ENCODE peak calls at places on chromosome 2, in seven cellular contexts. E, N, Q, X, M, D and Z are unnamed samples.

GRCh38 chr2:23602113-23602512 is 217.1 kb downstream of the KLHL29 start:
- DNase-seq in E (peak; percentile 53), N (no peak), Q (no peak), X (peak; percentile 82), M (no peak), D (no peak), Z (no peak)

GRCh38 chr2:219314804-219315468 is 5.7 kb upstream of the PTPRN start:
- DNase-seq in E (no peak), N (no peak), Q (no peak), X (peak; percentile 54), M (no peak), D (no peak), Z (no peak)

GRCh38 chr2:235011929-235012631 is 60.3 kb downstream of the SH3BP4 start:
- DNase-seq in E (peak; percentile 45), N (no peak), Q (no peak), X (no peak), M (peak; percentile 88), D (no peak), Z (no peak)

GRCh38 chr2:137924019-137924418 is 40.3 kb upstream of the HNMT start:
- DNase-seq in E (no peak), N (no peak), Q (no peak), X (no peak), M (no peak), D (no peak), Z (no peak)

GRCh38 chr2:9269695-9270365 is 63.2 kb downstream of the ASAP2 start:
- DNase-seq in E (no peak), N (no peak), Q (no peak), X (no peak), M (no peak), D (no peak), Z (no peak)

GRCh38 chr2:9174771-9175441 is 31.7 kb upstream of the ASAP2 start:
- DNase-seq in E (no peak), N (no peak), Q (no peak), X (peak; percentile 95), M (no peak), D (no peak), Z (no peak)

GRCh38 chr2:57376985-57377384 is 669.6 kb upstream of the VRK2 start:
- DNase-seq in E (no peak), N (no peak), Q (no peak), X (no peak), M (peak; percentile 19), D (no peak), Z (no peak)

GRCh38 chr2:232879618-232880494 is 9.8 kb downstream of the SNORC start:
- DNase-seq in E (peak; percentile 62), N (no peak), Q (no peak), X (no peak), M (no peak), D (no peak), Z (peak; percentile 51)

GRCh38 chr2:178298785-178299212 is 104.5 kb downstream of the OSBPL6 start:
- DNase-seq in E (no peak), N (no peak), Q (no peak), X (peak; percentile 62), M (no peak), D (no peak), Z (no peak)

GRCh38 chr2:138779451-138780440 is at the start of gene NXPH2:
- DNase-seq in E (peak; percentile 55), N (no peak), Q (peak; percentile 6), X (peak; percentile 21), M (peak; percentile 79), D (no peak), Z (no peak)

GRCh38 chr2:124024491-124025348 is at the start of gene CNTNAP5:
- DNase-seq in E (peak; percentile 73), N (peak; percentile 39), Q (peak; percentile 6), X (peak; percentile 21), M (peak; percentile 95), D (no peak), Z (peak; percentile 82)

GRCh38 chr2:156396126-156396525 is 40.1 kb upstream of the GPD2 start:
- DNase-seq in E (no peak), N (no peak), Q (peak; percentile 52), X (no peak), M (no peak), D (no peak), Z (no peak)

GRCh38 chr2:44671896-44672295 is 269.6 kb upstream of the SIX3 start:
- DNase-seq in E (no peak), N (no peak), Q (no peak), X (no peak), M (peak; percentile 32), D (no peak), Z (no peak)

GRCh38 chr2:226699321-226699720 is 100.3 kb downstream of the IRS1 start:
- DNase-seq in E (no peak), N (peak; percentile 71), Q (no peak), X (peak; percentile 46), M (no peak), D (no peak), Z (no peak)

GRCh38 chr2:88955607-88956006 is 264.1 kb downstream of the RPIA start:
- DNase-seq in E (no peak), N (no peak), Q (no peak), X (no peak), M (no peak), D (no peak), Z (no peak)

GRCh38 chr2:234175649-234176048 is 125.1 kb downstream of the SPP2 start:
- DNase-seq in E (no peak), N (no peak), Q (no peak), X (no peak), M (no peak), D (no peak), Z (no peak)

GRCh38 chr2:27171351-27171848 is 22.6 kb downstream of the TCF23 start:
- DNase-seq in E (no peak), N (no peak), Q (no peak), X (no peak), M (no peak), D (no peak), Z (no peak)

GRCh38 chr2:9815076-9815475 is 28.2 kb upstream of the TAF1B start:
- DNase-seq in E (no peak), N (no peak), Q (no peak), X (no peak), M (no peak), D (no peak), Z (no peak)

GRCh38 chr2:235765181-235765820 is 271.5 kb downstream of the AGAP1 start:
- DNase-seq in E (no peak), N (no peak), Q (no peak), X (peak; percentile 90), M (no peak), D (no peak), Z (no peak)

GRCh38 chr2:109381327-109381820 is 232.4 kb downstream of the SEPTIN10 start:
- DNase-seq in E (peak; percentile 41), N (no peak), Q (no peak), X (no peak), M (no peak), D (no peak), Z (peak; percentile 23)

GRCh38 chr2:26457695-26458364 is 20.1 kb downstream of the OTOF start:
- DNase-seq in E (no peak), N (no peak), Q (no peak), X (peak; percentile 38), M (no peak), D (no peak), Z (no peak)

GRCh38 chr2:163191372-163191771 is 352.8 kb upstream of the KCNH7 start:
- DNase-seq in E (no peak), N (no peak), Q (no peak), X (peak; percentile 42), M (peak; percentile 62), D (no peak), Z (no peak)

GRCh38 chr2:30680121-30680520 is 127.1 kb downstream of the CAPN13 start:
- DNase-seq in E (no peak), N (no peak), Q (no peak), X (no peak), M (no peak), D (no peak), Z (peak; percentile 15)

GRCh38 chr2:54839526-54840255 is 116.2 kb downstream of the EML6 start:
- DNase-seq in E (no peak), N (no peak), Q (no peak), X (peak; percentile 10), M (no peak), D (no peak), Z (no peak)

GRCh38 chr2:66455490-66455889 is 20.6 kb downstream of the MEIS1 start:
- DNase-seq in E (no peak), N (no peak), Q (no peak), X (no peak), M (no peak), D (no peak), Z (no peak)

GRCh38 chr2:66448592-66448991 is 13.7 kb downstream of the MEIS1 start:
- DNase-seq in E (no peak), N (no peak), Q (no peak), X (no peak), M (no peak), D (no peak), Z (no peak)

GRCh38 chr2:66452917-66453316 is 18.0 kb downstream of the MEIS1 start:
- DNase-seq in E (no peak), N (no peak), Q (no peak), X (no peak), M (no peak), D (no peak), Z (no peak)

GRCh38 chr2:66456183-66457041 is 21.5 kb downstream of the MEIS1 start:
- DNase-seq in E (no peak), N (no peak), Q (no peak), X (peak; percentile 86), M (no peak), D (no peak), Z (no peak)

GRCh38 chr2:66452214-66452613 is 17.3 kb downstream of the MEIS1 start:
- DNase-seq in E (no peak), N (no peak), Q (no peak), X (no peak), M (no peak), D (no peak), Z (no peak)
- H3K36me3 ChIP-seq in E (no peaks in the 10 kb centered on the region), N (no peaks in the 10 kb centered on the region), Q (no peaks in the 10 kb centered on the region), X (peaks cover 2% of the 10 kb centered on the region), M (no peaks in the 10 kb centered on the region), D (no peaks in the 10 kb centered on the region), Z (no peaks in the 10 kb centered on the region)

GRCh38 chr2:36499128-36499820 is 98.7 kb downstream of the FEZ2 start:
- DNase-seq in E (no peak), N (no peak), Q (no peak), X (no peak), M (no peak), D (no peak), Z (no peak)
- H3K36me3 ChIP-seq in E (peaks cover 8% of the 10 kb centered on the region), N (peaks cover 52% of the 10 kb centered on the region), Q (no peaks in the 10 kb centered on the region), X (peaks cover 24% of the 10 kb centered on the region), M (no peaks in the 10 kb centered on the region), D (peaks cover 22% of the 10 kb centered on the region), Z (peaks cover 44% of the 10 kb centered on the region)

DNA sequence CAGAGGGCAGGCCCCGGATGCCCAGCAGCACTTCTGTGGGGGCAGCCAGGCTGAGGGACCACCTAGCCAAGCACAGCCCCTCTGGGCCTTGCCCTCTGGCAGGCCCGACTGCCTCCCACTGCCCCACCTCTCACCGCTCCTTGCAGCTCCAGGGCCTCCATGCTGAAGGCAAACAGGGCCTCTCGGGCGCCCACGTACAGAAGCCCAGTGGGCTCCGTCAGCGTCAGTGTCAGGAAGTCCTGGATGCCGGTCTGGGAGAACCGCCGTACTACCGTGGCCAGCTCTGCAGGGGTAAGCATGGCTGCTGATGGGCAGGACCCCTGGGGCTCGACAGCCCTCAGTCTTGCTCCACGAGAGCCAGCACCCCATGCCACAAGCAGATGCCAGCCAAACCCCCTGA is 3.7 kb downstream of the SEMA4C start:
- DNase-seq in E (no peak), N (no peak), Q (no peak), X (no peak), M (no peak), D (no peak), Z (no peak)
- H3K36me3 ChIP-seq in E (peaks cover 18% of the 10 kb centered on the region), N (peaks cover 58% of the 10 kb centered on the region), Q (peaks cover 20% of the 10 kb centered on the region), X (peaks cover 37% of the 10 kb centered on the region), M (no peaks in the 10 kb centered on the region), D (peaks cover 29% of the 10 kb centered on the region), Z (peaks cover 58% of the 10 kb centered on the region)

GRCh38 chr2:125373293-125373692 is 1282.7 kb upstream of the GYPC start:
- DNase-seq in E (no peak), N (no peak), Q (no peak), X (no peak), M (no peak), D (no peak), Z (no peak)

GRCh38 chr2:125371867-125372266 is 1284.1 kb upstream of the GYPC start:
- DNase-seq in E (no peak), N (no peak), Q (no peak), X (no peak), M (no peak), D (no peak), Z (no peak)
- H3K36me3 ChIP-seq in E (no peaks in the 10 kb centered on the region), N (no peaks in the 10 kb centered on the region), Q (no peaks in the 10 kb centered on the region), X (no peaks in the 10 kb centered on the region), M (no peaks in the 10 kb centered on the region), D (no peaks in the 10 kb centered on the region), Z (no peaks in the 10 kb centered on the region)